ENCODE peak calls at places on chromosomes 6 and 20, in four cellular contexts. One of them, this sample, is unnamed.

GRCh38 chr6:32539839-32540238 is 9.8 kb upstream of the HLA-DRB5 start:
- DNase-seq in spleen: no peak
- DNase-seq in OCI-LY7: no peak
- DNase-seq in HepG2: no peak
- DNase-seq in this sample: no peak

GRCh38 chr6:134523903-134524302 is 206.0 kb upstream of the SGK1 start:
- DNase-seq in spleen: no peak
- DNase-seq in OCI-LY7: no peak
- DNase-seq in HepG2: no peak
- DNase-seq in this sample: no peak

GRCh38 chr20:63951398-63952209 is 4.6 kb downstream of the UCKL1 start:
- DNase-seq in spleen: peak
- DNase-seq in OCI-LY7: no peak
- DNase-seq in HepG2: no peak
- DNase-seq in this sample: no peak

GRCh38 chr20:45433316-45433715 is 17.4 kb downstream of the PIGT start:
- DNase-seq in spleen: no peak
- DNase-seq in OCI-LY7: no peak
- DNase-seq in HepG2: no peak
- DNase-seq in this sample: no peak

GRCh38 chr6:11093065-11093590 is 506 bp upstream of the SMIM13 start:
- DNase-seq in spleen: no peak
- DNase-seq in OCI-LY7: peak
- DNase-seq in HepG2: no peak
- DNase-seq in this sample: no peak

GRCh38 chr20:48791014-48791413 is 36.8 kb downstream of the PREX1 start:
- DNase-seq in spleen: peak
- DNase-seq in OCI-LY7: peak
- DNase-seq in HepG2: no peak
- DNase-seq in this sample: no peak

GRCh38 chr6:31900917-31901414 is 920 bp downstream of the ZBTB12 start:
- DNase-seq in spleen: peak
- DNase-seq in OCI-LY7: no peak
- DNase-seq in HepG2: no peak
- DNase-seq in this sample: no peak

GRCh38 chr6:42104807-42105713 is 37.4 kb downstream of the C6orf132 start:
- DNase-seq in spleen: no peak
- DNase-seq in OCI-LY7: no peak
- DNase-seq in HepG2: no peak
- DNase-seq in this sample: no peak

GRCh38 chr20:11608736-11609135 is 309.0 kb upstream of the BTBD3 start:
- DNase-seq in spleen: no peak
- DNase-seq in OCI-LY7: no peak
- DNase-seq in HepG2: no peak
- DNase-seq in this sample: no peak

GRCh38 chr6:67541591-67541990 is 1093.5 kb upstream of the ADGRB3 start:
- DNase-seq in spleen: no peak
- DNase-seq in OCI-LY7: no peak
- DNase-seq in HepG2: no peak
- DNase-seq in this sample: no peak

GRCh38 chr20:23027721-23028120 is 7.4 kb upstream of the SSTR4 start:
- DNase-seq in spleen: no peak
- DNase-seq in OCI-LY7: no peak
- DNase-seq in HepG2: no peak
- DNase-seq in this sample: no peak

GRCh38 chr6:8080338-8081151 is 16.4 kb upstream of the BLOC1S5 start:
- DNase-seq in spleen: no peak
- DNase-seq in OCI-LY7: no peak
- DNase-seq in HepG2: peak
- DNase-seq in this sample: no peak

GRCh38 chr20:31806564-31807355 is 12.4 kb upstream of the MYLK2 start:
- DNase-seq in spleen: no peak
- DNase-seq in OCI-LY7: no peak
- DNase-seq in HepG2: no peak
- DNase-seq in this sample: no peak

GRCh38 chr20:62576815-62577214 is 65.5 kb upstream of the SLCO4A1 start:
- DNase-seq in spleen: no peak
- DNase-seq in OCI-LY7: no peak
- DNase-seq in HepG2: no peak
- DNase-seq in this sample: peak

GRCh38 chr6:2566048-2566447 is 184.7 kb downstream of the MYLK4 start:
- DNase-seq in spleen: no peak
- DNase-seq in OCI-LY7: no peak
- DNase-seq in HepG2: no peak
- DNase-seq in this sample: no peak

GRCh38 chr6:4102687-4103244 is 23.8 kb upstream of the FAM217A start:
- DNase-seq in spleen: no peak
- DNase-seq in OCI-LY7: no peak
- DNase-seq in HepG2: peak
- DNase-seq in this sample: no peak

GRCh38 chr6:125781307-125781868 is 9.4 kb upstream of the NCOA7 start:
- DNase-seq in spleen: peak
- DNase-seq in OCI-LY7: no peak
- DNase-seq in HepG2: no peak
- DNase-seq in this sample: no peak

GRCh38 chr6:170524188-170524535 is 28.9 kb downstream of the PSMB1 start:
- DNase-seq in spleen: no peak
- DNase-seq in OCI-LY7: no peak
- DNase-seq in HepG2: no peak
- DNase-seq in this sample: no peak

GRCh38 chr6:167745660-167746376 is 80.9 kb upstream of the AFDN start:
- DNase-seq in spleen: peak
- DNase-seq in OCI-LY7: no peak
- DNase-seq in HepG2: no peak
- DNase-seq in this sample: no peak

GRCh38 chr20:35660122-35660937 is 4.4 kb downstream of the CPNE1 start:
- DNase-seq in spleen: no peak
- DNase-seq in OCI-LY7: no peak
- DNase-seq in HepG2: no peak
- DNase-seq in this sample: no peak

GRCh38 chr6:48826884-48827701 is 636.0 kb downstream of the MMUT start:
- DNase-seq in spleen: no peak
- DNase-seq in OCI-LY7: no peak
- DNase-seq in HepG2: no peak
- DNase-seq in this sample: no peak

GRCh38 chr6:34068462-34069044 is 77.3 kb downstream of the GRM4 start:
- DNase-seq in spleen: no peak
- DNase-seq in OCI-LY7: no peak
- DNase-seq in HepG2: no peak
- DNase-seq in this sample: no peak

GRCh38 chr20:48169650-48170049 is 384.4 kb upstream of the SULF2 start:
- DNase-seq in spleen: no peak
- DNase-seq in OCI-LY7: no peak
- DNase-seq in HepG2: no peak
- DNase-seq in this sample: no peak

GRCh38 chr6:168741305-168741704 is 300.3 kb downstream of the SMOC2 start:
- DNase-seq in spleen: no peak
- DNase-seq in OCI-LY7: no peak
- DNase-seq in HepG2: no peak
- DNase-seq in this sample: no peak

GRCh38 chr6:131061771-131062160 is 1.3 kb downstream of the EPB41L2 start:
- DNase-seq in spleen: no peak
- DNase-seq in OCI-LY7: peak
- DNase-seq in HepG2: no peak
- DNase-seq in this sample: no peak

GRCh38 chr6:133880006-133880405 is 8.9 kb upstream of the TCF21 start:
- DNase-seq in spleen: no peak
- DNase-seq in OCI-LY7: no peak
- DNase-seq in HepG2: no peak
- DNase-seq in this sample: no peak

GRCh38 chr6:4612636-4613171 is 163.5 kb upstream of the CDYL start:
- DNase-seq in spleen: no peak
- DNase-seq in OCI-LY7: no peak
- DNase-seq in HepG2: no peak
- DNase-seq in this sample: no peak

GRCh38 chr20:4012631-4013030 is 2.7 kb downstream of the RNF24 start:
- DNase-seq in spleen: no peak
- DNase-seq in OCI-LY7: no peak
- DNase-seq in HepG2: no peak
- DNase-seq in this sample: no peak

GRCh38 chr20:36526521-36527011 is 14.8 kb upstream of the MYL9 start:
- DNase-seq in spleen: no peak
- DNase-seq in OCI-LY7: no peak
- DNase-seq in HepG2: no peak
- DNase-seq in this sample: no peak

GRCh38 chr6:89589297-89590074 is 49.1 kb downstream of the LYRM2 start:
- DNase-seq in spleen: no peak
- DNase-seq in OCI-LY7: no peak
- DNase-seq in HepG2: no peak
- DNase-seq in this sample: no peak

GRCh38 chr20:37347891-37348642 is 2.1 kb downstream of the SRC start:
- DNase-seq in spleen: peak
- DNase-seq in OCI-LY7: no peak
- DNase-seq in HepG2: no peak
- DNase-seq in this sample: no peak

GRCh38 chr6:127352519-127352918 is 9.1 kb upstream of the ECHDC1 start:
- DNase-seq in spleen: no peak
- DNase-seq in OCI-LY7: no peak
- DNase-seq in HepG2: no peak
- DNase-seq in this sample: no peak

GRCh38 chr6:4781967-4782537 is 5.8 kb downstream of the CDYL start:
- DNase-seq in spleen: no peak
- DNase-seq in OCI-LY7: no peak
- DNase-seq in HepG2: no peak
- DNase-seq in this sample: no peak

GRCh38 chr6:131951576-131952230 is 531 bp upstream of the CCN2 start:
- DNase-seq in spleen: no peak
- DNase-seq in OCI-LY7: no peak
- DNase-seq in HepG2: no peak
- DNase-seq in this sample: no peak

GRCh38 chr20:63223826-63224207 is 7.9 kb upstream of the YTHDF1 start:
- DNase-seq in spleen: no peak
- DNase-seq in OCI-LY7: no peak
- DNase-seq in HepG2: no peak
- DNase-seq in this sample: no peak

GRCh38 chr6:100300221-100300736 is 164.4 kb downstream of the SIM1 start:
- DNase-seq in spleen: no peak
- DNase-seq in OCI-LY7: no peak
- DNase-seq in HepG2: peak
- DNase-seq in this sample: no peak

GRCh38 chr6:25872804-25873203 is 1.2 kb downstream of the SLC17A3 start:
- DNase-seq in spleen: no peak
- DNase-seq in OCI-LY7: no peak
- DNase-seq in HepG2: no peak
- DNase-seq in this sample: no peak

GRCh38 chr6:20712011-20712410 is 177.8 kb downstream of the CDKAL1 start:
- DNase-seq in spleen: no peak
- DNase-seq in OCI-LY7: no peak
- DNase-seq in HepG2: no peak
- DNase-seq in this sample: no peak

GRCh38 chr20:33120934-33121333 is 41.5 kb downstream of the BPIFB4 start:
- DNase-seq in spleen: no peak
- DNase-seq in OCI-LY7: no peak
- DNase-seq in HepG2: no peak
- DNase-seq in this sample: no peak

DNA sequence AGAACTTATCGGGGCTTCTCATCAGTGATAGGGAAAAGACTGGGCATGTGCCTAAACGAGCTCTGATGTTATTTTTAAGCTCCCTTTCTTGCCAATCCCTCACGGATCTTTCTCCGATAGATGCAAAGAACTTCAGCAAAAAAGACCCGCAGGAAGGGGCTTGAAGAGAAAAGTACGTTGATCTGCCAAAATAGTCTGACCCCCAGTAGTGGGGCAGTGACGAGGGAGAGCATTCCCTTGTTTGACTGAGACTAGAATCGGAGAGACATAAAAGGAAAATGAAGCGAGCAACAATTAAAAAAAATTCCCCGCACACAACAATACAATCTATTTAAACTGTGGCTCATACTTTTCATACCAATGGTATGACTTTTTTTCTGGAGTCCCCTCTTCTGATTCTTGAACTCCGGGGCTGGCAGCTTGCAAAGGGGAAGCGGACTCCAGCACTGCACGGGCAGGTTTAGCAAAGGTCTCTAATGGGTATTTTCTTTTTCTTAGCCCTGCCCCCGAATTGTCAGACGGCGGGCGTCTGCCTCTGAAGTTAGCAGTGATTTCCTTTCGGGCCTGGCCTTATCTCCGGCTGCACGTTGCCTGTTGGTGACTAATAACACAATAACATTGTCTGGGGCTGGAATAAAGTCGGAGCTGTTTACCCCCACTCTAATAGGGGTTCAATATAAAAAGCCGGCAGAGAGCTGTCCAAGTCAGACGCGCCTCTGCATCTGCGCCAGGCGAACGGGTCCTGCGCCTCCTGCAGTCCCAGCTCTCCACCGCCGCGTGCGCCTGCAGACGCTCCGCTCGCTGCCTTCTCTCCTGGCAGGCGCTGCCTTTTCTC is at the start of gene EDN1:
- DNase-seq in spleen: peak
- DNase-seq in OCI-LY7: peak
- DNase-seq in HepG2: peak
- DNase-seq in this sample: peak
- TF ChIP-seq CTCF in spleen: peak
- TF ChIP-seq CTCF in OCI-LY7: peak
- TF ChIP-seq CTCF in HepG2: peak
- TF ChIP-seq CTCF in this sample: peak

GRCh38 chr6:153108320-153108719 is 22.8 kb downstream of the RGS17 start:
- DNase-seq in spleen: no peak
- DNase-seq in OCI-LY7: no peak
- DNase-seq in HepG2: no peak
- DNase-seq in this sample: no peak
- TF ChIP-seq CTCF in spleen: no peak
- TF ChIP-seq CTCF in OCI-LY7: no peak
- TF ChIP-seq CTCF in HepG2: peak
- TF ChIP-seq CTCF in this sample: peak

DNA sequence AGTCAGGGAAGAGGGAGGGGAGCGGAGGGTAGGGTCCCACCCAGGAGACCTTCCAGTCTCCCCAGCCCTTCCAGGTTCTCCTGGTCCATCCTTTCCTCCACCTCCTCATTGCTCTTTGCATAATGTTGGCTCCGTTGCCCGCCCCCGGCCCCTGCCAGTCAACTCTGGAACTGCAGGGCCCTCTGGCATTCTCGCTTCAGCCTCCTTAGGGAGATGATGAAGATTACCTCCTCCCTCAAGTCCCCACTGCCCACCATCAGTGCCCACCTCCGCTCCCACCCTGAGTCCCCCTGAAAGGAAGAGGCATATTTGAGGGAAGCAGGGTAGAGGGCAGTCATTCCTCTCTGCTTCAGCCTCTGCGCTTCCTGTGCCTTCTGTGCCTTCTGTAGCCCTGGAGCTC is 8.5 kb downstream of the TMEM63B start:
- DNase-seq in spleen: peak
- DNase-seq in OCI-LY7: no peak
- DNase-seq in HepG2: no peak
- DNase-seq in this sample: no peak
- TF ChIP-seq CTCF in spleen: no peak
- TF ChIP-seq CTCF in OCI-LY7: no peak
- TF ChIP-seq CTCF in HepG2: no peak
- TF ChIP-seq CTCF in this sample: no peak

DNA sequence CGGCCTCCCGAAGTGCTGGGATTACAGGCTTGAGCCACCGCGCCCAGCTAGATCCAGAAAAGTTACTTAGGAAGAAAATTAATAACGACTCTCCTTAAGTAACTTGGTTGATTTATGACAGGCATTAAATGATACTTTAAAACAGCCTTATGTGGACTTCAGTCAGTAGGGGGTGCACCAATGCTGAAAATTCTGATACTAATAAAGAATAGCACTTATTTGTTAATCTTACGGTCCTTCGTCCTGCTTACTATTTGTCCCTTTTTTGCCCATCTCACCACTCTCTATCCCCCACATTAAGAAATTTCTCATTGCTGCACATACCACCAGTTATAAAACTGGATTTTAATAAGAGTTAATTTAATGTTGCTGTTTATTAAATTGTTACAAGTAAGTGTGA is 12.7 kb upstream of the PRELID3B start:
- DNase-seq in spleen: no peak
- DNase-seq in OCI-LY7: peak
- DNase-seq in HepG2: no peak
- DNase-seq in this sample: no peak
- TF ChIP-seq CTCF in spleen: peak
- TF ChIP-seq CTCF in OCI-LY7: peak
- TF ChIP-seq CTCF in HepG2: peak
- TF ChIP-seq CTCF in this sample: no peak